ENCODE peak calls at places on chromosomes 6 and 20, in eight cellular contexts. One of them, this sample, is unnamed.

GRCh38 chr6:169035381-169036280 is 218.0 kb downstream of the THBS2 start:
- DNase-seq in NCI-H748 treated with DMSO at 0.1 percent for 48 hours: no peak
- DNase-seq in GM04503: peak
- DNase-seq in stimulated activated CD4-positive, alpha-beta T cell treated with anti-CD3 and anti-CD28 coated beads, Interleukin-1b, Interleukin-23, amount 100 ng/mL, for 1 hour: no peak
- DNase-seq in neuronal stem cell: no peak
- DNase-seq in foreskin fibroblast: peak
- DNase-seq in Calu3: no peak
- DNase-seq in heart right ventricle: no peak
- DNase-seq in this sample: no peak

GRCh38 chr6:63923139-63923739 is 287.6 kb downstream of the PHF3 start:
- DNase-seq in NCI-H748 treated with DMSO at 0.1 percent for 48 hours: peak
- DNase-seq in GM04503: peak
- DNase-seq in stimulated activated CD4-positive, alpha-beta T cell treated with anti-CD3 and anti-CD28 coated beads, Interleukin-1b, Interleukin-23, amount 100 ng/mL, for 1 hour: no peak
- DNase-seq in neuronal stem cell: no peak
- DNase-seq in foreskin fibroblast: peak
- DNase-seq in Calu3: no peak
- DNase-seq in heart right ventricle: no peak
- DNase-seq in this sample: no peak

GRCh38 chr20:2750343-2751251 is 49.8 kb downstream of the CPXM1 start:
- DNase-seq in NCI-H748 treated with DMSO at 0.1 percent for 48 hours: peak
- DNase-seq in GM04503: no peak
- DNase-seq in stimulated activated CD4-positive, alpha-beta T cell treated with anti-CD3 and anti-CD28 coated beads, Interleukin-1b, Interleukin-23, amount 100 ng/mL, for 1 hour: no peak
- DNase-seq in neuronal stem cell: no peak
- DNase-seq in foreskin fibroblast: peak
- DNase-seq in Calu3: no peak
- DNase-seq in heart right ventricle: no peak
- DNase-seq in this sample: peak

GRCh38 chr6:218153-219018 is 73.9 kb upstream of the DUSP22 start:
- DNase-seq in NCI-H748 treated with DMSO at 0.1 percent for 48 hours: no peak
- DNase-seq in GM04503: no peak
- DNase-seq in stimulated activated CD4-positive, alpha-beta T cell treated with anti-CD3 and anti-CD28 coated beads, Interleukin-1b, Interleukin-23, amount 100 ng/mL, for 1 hour: no peak
- DNase-seq in neuronal stem cell: no peak
- DNase-seq in foreskin fibroblast: no peak
- DNase-seq in Calu3: no peak
- DNase-seq in heart right ventricle: no peak
- DNase-seq in this sample: no peak

GRCh38 chr6:33908025-33908424 is 104.2 kb upstream of the MLN start:
- DNase-seq in NCI-H748 treated with DMSO at 0.1 percent for 48 hours: no peak
- DNase-seq in GM04503: no peak
- DNase-seq in stimulated activated CD4-positive, alpha-beta T cell treated with anti-CD3 and anti-CD28 coated beads, Interleukin-1b, Interleukin-23, amount 100 ng/mL, for 1 hour: no peak
- DNase-seq in neuronal stem cell: no peak
- DNase-seq in foreskin fibroblast: no peak
- DNase-seq in Calu3: no peak
- DNase-seq in heart right ventricle: no peak
- DNase-seq in this sample: no peak

GRCh38 chr6:139698526-139699182 is 324.2 kb upstream of the CITED2 start:
- DNase-seq in NCI-H748 treated with DMSO at 0.1 percent for 48 hours: no peak
- DNase-seq in GM04503: peak
- DNase-seq in stimulated activated CD4-positive, alpha-beta T cell treated with anti-CD3 and anti-CD28 coated beads, Interleukin-1b, Interleukin-23, amount 100 ng/mL, for 1 hour: no peak
- DNase-seq in neuronal stem cell: no peak
- DNase-seq in foreskin fibroblast: peak
- DNase-seq in Calu3: peak
- DNase-seq in heart right ventricle: no peak
- DNase-seq in this sample: no peak

GRCh38 chr6:56730663-56731529 is 88.2 kb upstream of the DST start:
- DNase-seq in NCI-H748 treated with DMSO at 0.1 percent for 48 hours: no peak
- DNase-seq in GM04503: no peak
- DNase-seq in stimulated activated CD4-positive, alpha-beta T cell treated with anti-CD3 and anti-CD28 coated beads, Interleukin-1b, Interleukin-23, amount 100 ng/mL, for 1 hour: no peak
- DNase-seq in neuronal stem cell: no peak
- DNase-seq in foreskin fibroblast: peak
- DNase-seq in Calu3: no peak
- DNase-seq in heart right ventricle: no peak
- DNase-seq in this sample: no peak

GRCh38 chr20:8301655-8302054 is 169.6 kb downstream of the PLCB1 start:
- DNase-seq in NCI-H748 treated with DMSO at 0.1 percent for 48 hours: no peak
- DNase-seq in GM04503: no peak
- DNase-seq in stimulated activated CD4-positive, alpha-beta T cell treated with anti-CD3 and anti-CD28 coated beads, Interleukin-1b, Interleukin-23, amount 100 ng/mL, for 1 hour: no peak
- DNase-seq in neuronal stem cell: no peak
- DNase-seq in foreskin fibroblast: no peak
- DNase-seq in Calu3: no peak
- DNase-seq in heart right ventricle: no peak
- DNase-seq in this sample: no peak

GRCh38 chr6:137024172-137024990 is 20.4 kb downstream of the IL20RA start:
- DNase-seq in NCI-H748 treated with DMSO at 0.1 percent for 48 hours: no peak
- DNase-seq in GM04503: no peak
- DNase-seq in stimulated activated CD4-positive, alpha-beta T cell treated with anti-CD3 and anti-CD28 coated beads, Interleukin-1b, Interleukin-23, amount 100 ng/mL, for 1 hour: no peak
- DNase-seq in neuronal stem cell: no peak
- DNase-seq in foreskin fibroblast: no peak
- DNase-seq in Calu3: no peak
- DNase-seq in heart right ventricle: no peak
- DNase-seq in this sample: no peak

GRCh38 chr6:158086054-158086705 is 81.9 kb downstream of the SERAC1 start:
- DNase-seq in NCI-H748 treated with DMSO at 0.1 percent for 48 hours: no peak
- DNase-seq in GM04503: peak
- DNase-seq in stimulated activated CD4-positive, alpha-beta T cell treated with anti-CD3 and anti-CD28 coated beads, Interleukin-1b, Interleukin-23, amount 100 ng/mL, for 1 hour: no peak
- DNase-seq in neuronal stem cell: no peak
- DNase-seq in foreskin fibroblast: peak
- DNase-seq in Calu3: no peak
- DNase-seq in heart right ventricle: no peak
- DNase-seq in this sample: no peak

GRCh38 chr6:156777866-156778614 is 862 bp downstream of the ARID1B start:
- DNase-seq in NCI-H748 treated with DMSO at 0.1 percent for 48 hours: no peak
- DNase-seq in GM04503: no peak
- DNase-seq in stimulated activated CD4-positive, alpha-beta T cell treated with anti-CD3 and anti-CD28 coated beads, Interleukin-1b, Interleukin-23, amount 100 ng/mL, for 1 hour: peak
- DNase-seq in neuronal stem cell: peak
- DNase-seq in foreskin fibroblast: peak
- DNase-seq in Calu3: peak
- DNase-seq in heart right ventricle: peak
- DNase-seq in this sample: peak

GRCh38 chr6:112007254-112007653 is 46.6 kb upstream of the CCN6 start:
- DNase-seq in NCI-H748 treated with DMSO at 0.1 percent for 48 hours: no peak
- DNase-seq in GM04503: no peak
- DNase-seq in stimulated activated CD4-positive, alpha-beta T cell treated with anti-CD3 and anti-CD28 coated beads, Interleukin-1b, Interleukin-23, amount 100 ng/mL, for 1 hour: no peak
- DNase-seq in neuronal stem cell: no peak
- DNase-seq in foreskin fibroblast: no peak
- DNase-seq in Calu3: no peak
- DNase-seq in heart right ventricle: no peak
- DNase-seq in this sample: no peak

GRCh38 chr6:35432291-35432690 is 19.8 kb upstream of the FANCE start:
- DNase-seq in NCI-H748 treated with DMSO at 0.1 percent for 48 hours: no peak
- DNase-seq in GM04503: no peak
- DNase-seq in stimulated activated CD4-positive, alpha-beta T cell treated with anti-CD3 and anti-CD28 coated beads, Interleukin-1b, Interleukin-23, amount 100 ng/mL, for 1 hour: no peak
- DNase-seq in neuronal stem cell: no peak
- DNase-seq in foreskin fibroblast: no peak
- DNase-seq in Calu3: no peak
- DNase-seq in heart right ventricle: no peak
- DNase-seq in this sample: no peak

GRCh38 chr6:13710552-13711383 is 867 bp downstream of the RANBP9 start:
- DNase-seq in NCI-H748 treated with DMSO at 0.1 percent for 48 hours: peak
- DNase-seq in GM04503: no peak
- DNase-seq in stimulated activated CD4-positive, alpha-beta T cell treated with anti-CD3 and anti-CD28 coated beads, Interleukin-1b, Interleukin-23, amount 100 ng/mL, for 1 hour: no peak
- DNase-seq in neuronal stem cell: peak
- DNase-seq in foreskin fibroblast: no peak
- DNase-seq in Calu3: peak
- DNase-seq in heart right ventricle: peak
- DNase-seq in this sample: peak

GRCh38 chr6:85660181-85660611 is 17.5 kb upstream of the SYNCRIP start:
- DNase-seq in NCI-H748 treated with DMSO at 0.1 percent for 48 hours: no peak
- DNase-seq in GM04503: peak
- DNase-seq in stimulated activated CD4-positive, alpha-beta T cell treated with anti-CD3 and anti-CD28 coated beads, Interleukin-1b, Interleukin-23, amount 100 ng/mL, for 1 hour: no peak
- DNase-seq in neuronal stem cell: no peak
- DNase-seq in foreskin fibroblast: peak
- DNase-seq in Calu3: no peak
- DNase-seq in heart right ventricle: no peak
- DNase-seq in this sample: no peak

GRCh38 chr6:63391203-63391970 is 71.6 kb upstream of the LGSN start:
- DNase-seq in NCI-H748 treated with DMSO at 0.1 percent for 48 hours: no peak
- DNase-seq in GM04503: no peak
- DNase-seq in stimulated activated CD4-positive, alpha-beta T cell treated with anti-CD3 and anti-CD28 coated beads, Interleukin-1b, Interleukin-23, amount 100 ng/mL, for 1 hour: no peak
- DNase-seq in neuronal stem cell: no peak
- DNase-seq in foreskin fibroblast: no peak
- DNase-seq in Calu3: no peak
- DNase-seq in heart right ventricle: no peak
- DNase-seq in this sample: no peak

GRCh38 chr6:29678114-29678513 is 2.8 kb downstream of the ZFP57 start:
- DNase-seq in NCI-H748 treated with DMSO at 0.1 percent for 48 hours: no peak
- DNase-seq in GM04503: no peak
- DNase-seq in stimulated activated CD4-positive, alpha-beta T cell treated with anti-CD3 and anti-CD28 coated beads, Interleukin-1b, Interleukin-23, amount 100 ng/mL, for 1 hour: no peak
- DNase-seq in neuronal stem cell: no peak
- DNase-seq in foreskin fibroblast: no peak
- DNase-seq in Calu3: no peak
- DNase-seq in heart right ventricle: no peak
- DNase-seq in this sample: no peak

GRCh38 chr20:25632940-25633790 is 9.4 kb upstream of the NANP start:
- DNase-seq in NCI-H748 treated with DMSO at 0.1 percent for 48 hours: no peak
- DNase-seq in GM04503: no peak
- DNase-seq in stimulated activated CD4-positive, alpha-beta T cell treated with anti-CD3 and anti-CD28 coated beads, Interleukin-1b, Interleukin-23, amount 100 ng/mL, for 1 hour: no peak
- DNase-seq in neuronal stem cell: no peak
- DNase-seq in foreskin fibroblast: peak
- DNase-seq in Calu3: no peak
- DNase-seq in heart right ventricle: no peak
- DNase-seq in this sample: no peak

GRCh38 chr6:148166339-148166949 is 176.2 kb upstream of the SASH1 start:
- DNase-seq in NCI-H748 treated with DMSO at 0.1 percent for 48 hours: peak
- DNase-seq in GM04503: no peak
- DNase-seq in stimulated activated CD4-positive, alpha-beta T cell treated with anti-CD3 and anti-CD28 coated beads, Interleukin-1b, Interleukin-23, amount 100 ng/mL, for 1 hour: no peak
- DNase-seq in neuronal stem cell: peak
- DNase-seq in foreskin fibroblast: peak
- DNase-seq in Calu3: no peak
- DNase-seq in heart right ventricle: no peak
- DNase-seq in this sample: no peak

GRCh38 chr6:89297695-89298351 is 17.3 kb downstream of the GABRR2 start:
- DNase-seq in NCI-H748 treated with DMSO at 0.1 percent for 48 hours: no peak
- DNase-seq in GM04503: peak
- DNase-seq in stimulated activated CD4-positive, alpha-beta T cell treated with anti-CD3 and anti-CD28 coated beads, Interleukin-1b, Interleukin-23, amount 100 ng/mL, for 1 hour: no peak
- DNase-seq in neuronal stem cell: no peak
- DNase-seq in foreskin fibroblast: peak
- DNase-seq in Calu3: peak
- DNase-seq in heart right ventricle: no peak
- DNase-seq in this sample: peak

GRCh38 chr20:59751075-59751711 is 146.9 kb downstream of the PHACTR3 start:
- DNase-seq in NCI-H748 treated with DMSO at 0.1 percent for 48 hours: peak
- DNase-seq in GM04503: no peak
- DNase-seq in stimulated activated CD4-positive, alpha-beta T cell treated with anti-CD3 and anti-CD28 coated beads, Interleukin-1b, Interleukin-23, amount 100 ng/mL, for 1 hour: no peak
- DNase-seq in neuronal stem cell: peak
- DNase-seq in foreskin fibroblast: peak
- DNase-seq in Calu3: peak
- DNase-seq in heart right ventricle: peak
- DNase-seq in this sample: peak

GRCh38 chr20:58088625-58089024 is 139.8 kb downstream of the ANKRD60 start:
- DNase-seq in NCI-H748 treated with DMSO at 0.1 percent for 48 hours: no peak
- DNase-seq in GM04503: no peak
- DNase-seq in stimulated activated CD4-positive, alpha-beta T cell treated with anti-CD3 and anti-CD28 coated beads, Interleukin-1b, Interleukin-23, amount 100 ng/mL, for 1 hour: no peak
- DNase-seq in neuronal stem cell: no peak
- DNase-seq in foreskin fibroblast: no peak
- DNase-seq in Calu3: no peak
- DNase-seq in heart right ventricle: no peak
- DNase-seq in this sample: no peak

GRCh38 chr6:106536863-106537262 is 92.4 kb downstream of the RTN4IP1 start:
- DNase-seq in NCI-H748 treated with DMSO at 0.1 percent for 48 hours: no peak
- DNase-seq in GM04503: no peak
- DNase-seq in stimulated activated CD4-positive, alpha-beta T cell treated with anti-CD3 and anti-CD28 coated beads, Interleukin-1b, Interleukin-23, amount 100 ng/mL, for 1 hour: no peak
- DNase-seq in neuronal stem cell: no peak
- DNase-seq in foreskin fibroblast: no peak
- DNase-seq in Calu3: no peak
- DNase-seq in heart right ventricle: no peak
- DNase-seq in this sample: no peak

GRCh38 chr20:34404803-34405202 is 41.7 kb downstream of the ITCH start:
- DNase-seq in NCI-H748 treated with DMSO at 0.1 percent for 48 hours: no peak
- DNase-seq in GM04503: no peak
- DNase-seq in stimulated activated CD4-positive, alpha-beta T cell treated with anti-CD3 and anti-CD28 coated beads, Interleukin-1b, Interleukin-23, amount 100 ng/mL, for 1 hour: no peak
- DNase-seq in neuronal stem cell: no peak
- DNase-seq in foreskin fibroblast: no peak
- DNase-seq in Calu3: no peak
- DNase-seq in heart right ventricle: no peak
- DNase-seq in this sample: no peak

GRCh38 chr20:57386762-57387161 is 4.4 kb upstream of the RBM38 start:
- DNase-seq in NCI-H748 treated with DMSO at 0.1 percent for 48 hours: no peak
- DNase-seq in GM04503: no peak
- DNase-seq in stimulated activated CD4-positive, alpha-beta T cell treated with anti-CD3 and anti-CD28 coated beads, Interleukin-1b, Interleukin-23, amount 100 ng/mL, for 1 hour: no peak
- DNase-seq in neuronal stem cell: no peak
- DNase-seq in foreskin fibroblast: no peak
- DNase-seq in Calu3: no peak
- DNase-seq in heart right ventricle: no peak
- DNase-seq in this sample: peak

GRCh38 chr6:24673625-24674024 is 6.7 kb downstream of the ACOT13 start:
- DNase-seq in NCI-H748 treated with DMSO at 0.1 percent for 48 hours: no peak
- DNase-seq in GM04503: no peak
- DNase-seq in stimulated activated CD4-positive, alpha-beta T cell treated with anti-CD3 and anti-CD28 coated beads, Interleukin-1b, Interleukin-23, amount 100 ng/mL, for 1 hour: no peak
- DNase-seq in neuronal stem cell: no peak
- DNase-seq in foreskin fibroblast: no peak
- DNase-seq in Calu3: no peak
- DNase-seq in heart right ventricle: no peak
- DNase-seq in this sample: no peak

GRCh38 chr20:1423625-1424106 is 30.8 kb upstream of the FKBP1A start:
- DNase-seq in NCI-H748 treated with DMSO at 0.1 percent for 48 hours: no peak
- DNase-seq in GM04503: no peak
- DNase-seq in stimulated activated CD4-positive, alpha-beta T cell treated with anti-CD3 and anti-CD28 coated beads, Interleukin-1b, Interleukin-23, amount 100 ng/mL, for 1 hour: no peak
- DNase-seq in neuronal stem cell: peak
- DNase-seq in foreskin fibroblast: peak
- DNase-seq in Calu3: peak
- DNase-seq in heart right ventricle: no peak
- DNase-seq in this sample: no peak

GRCh38 chr20:51400051-51400926 is 142.2 kb downstream of the NFATC2 start:
- DNase-seq in NCI-H748 treated with DMSO at 0.1 percent for 48 hours: no peak
- DNase-seq in GM04503: no peak
- DNase-seq in stimulated activated CD4-positive, alpha-beta T cell treated with anti-CD3 and anti-CD28 coated beads, Interleukin-1b, Interleukin-23, amount 100 ng/mL, for 1 hour: peak
- DNase-seq in neuronal stem cell: no peak
- DNase-seq in foreskin fibroblast: no peak
- DNase-seq in Calu3: no peak
- DNase-seq in heart right ventricle: no peak
- DNase-seq in this sample: no peak

GRCh38 chr6:44052419-44053011 is 74.7 kb downstream of the MRPL14 start:
- DNase-seq in NCI-H748 treated with DMSO at 0.1 percent for 48 hours: no peak
- DNase-seq in GM04503: no peak
- DNase-seq in stimulated activated CD4-positive, alpha-beta T cell treated with anti-CD3 and anti-CD28 coated beads, Interleukin-1b, Interleukin-23, amount 100 ng/mL, for 1 hour: no peak
- DNase-seq in neuronal stem cell: no peak
- DNase-seq in foreskin fibroblast: peak
- DNase-seq in Calu3: no peak
- DNase-seq in heart right ventricle: no peak
- DNase-seq in this sample: no peak

GRCh38 chr20:52524865-52525264 is 333.3 kb upstream of the ZFP64 start:
- DNase-seq in NCI-H748 treated with DMSO at 0.1 percent for 48 hours: no peak
- DNase-seq in GM04503: no peak
- DNase-seq in stimulated activated CD4-positive, alpha-beta T cell treated with anti-CD3 and anti-CD28 coated beads, Interleukin-1b, Interleukin-23, amount 100 ng/mL, for 1 hour: no peak
- DNase-seq in neuronal stem cell: no peak
- DNase-seq in foreskin fibroblast: no peak
- DNase-seq in Calu3: no peak
- DNase-seq in heart right ventricle: no peak
- DNase-seq in this sample: no peak